ENCODE peak calls at places on chromosomes 5 and 9, in five cellular contexts. One of them, this sample, is unnamed. For H3K4me1, the result is how much of the 10 kb centered on the place peaks cover.

GRCh38 chr9:85987236-85987635 is 46.3 kb downstream of the NAA35 start:
- DNase-seq in H1: no peak
- DNase-seq in trophoblast cell: no peak
- DNase-seq in neuronal stem cell: no peak
- DNase-seq in H9: no peak
- DNase-seq in this sample: no peak

GRCh38 chr5:17089690-17090089 is 127.7 kb upstream of the BASP1 start:
- DNase-seq in neuronal stem cell: no peak
- DNase-seq in trophoblast cell: peak
- DNase-seq in H1: no peak
- DNase-seq in H9: no peak
- DNase-seq in this sample: no peak

GRCh38 chr5:3886521-3887461 is 291.2 kb downstream of the IRX1 start:
- DNase-seq in neuronal stem cell: no peak
- DNase-seq in trophoblast cell: no peak
- DNase-seq in H1: no peak
- DNase-seq in H9: no peak
- DNase-seq in this sample: no peak

GRCh38 chr5:122078116-122078865 is at the start of gene LOX:
- DNase-seq in neuronal stem cell: peak
- DNase-seq in H9: peak
- DNase-seq in H1: no peak
- DNase-seq in trophoblast cell: no peak
- DNase-seq in this sample: peak

GRCh38 chr5:111810087-111810486 is 53.1 kb upstream of the NREP start:
- DNase-seq in neuronal stem cell: no peak
- DNase-seq in H1: no peak
- DNase-seq in trophoblast cell: no peak
- DNase-seq in H9: no peak
- DNase-seq in this sample: no peak

GRCh38 chr5:115907177-115907576 is 55.1 kb upstream of the LVRN start:
- DNase-seq in trophoblast cell: no peak
- DNase-seq in neuronal stem cell: no peak
- DNase-seq in H1: no peak
- DNase-seq in H9: no peak
- DNase-seq in this sample: no peak

GRCh38 chr9:131732636-131733340 is 7.1 kb downstream of the RAPGEF1 start:
- DNase-seq in H1: no peak
- DNase-seq in H9: no peak
- DNase-seq in neuronal stem cell: no peak
- DNase-seq in trophoblast cell: no peak
- DNase-seq in this sample: no peak

GRCh38 chr5:89728750-89729149 is 680.8 kb downstream of the CETN3 start:
- DNase-seq in neuronal stem cell: no peak
- DNase-seq in H1: no peak
- DNase-seq in H9: no peak
- DNase-seq in trophoblast cell: no peak
- DNase-seq in this sample: no peak

GRCh38 chr5:79858097-79858723 is 132.9 kb downstream of the MTX3 start:
- DNase-seq in trophoblast cell: peak
- DNase-seq in H9: peak
- DNase-seq in neuronal stem cell: peak
- DNase-seq in H1: peak
- DNase-seq in this sample: peak

GRCh38 chr9:33881635-33882034 is 64.7 kb downstream of the UBE2R2 start:
- DNase-seq in H9: no peak
- DNase-seq in neuronal stem cell: no peak
- DNase-seq in H1: no peak
- DNase-seq in trophoblast cell: no peak
- DNase-seq in this sample: peak

GRCh38 chr5:53884844-53885243 is 324.4 kb downstream of the NDUFS4 start:
- DNase-seq in H1: no peak
- DNase-seq in H9: no peak
- DNase-seq in neuronal stem cell: no peak
- DNase-seq in trophoblast cell: no peak
- DNase-seq in this sample: no peak

GRCh38 chr5:37871023-37871815 is 31.4 kb upstream of the GDNF start:
- DNase-seq in H1: no peak
- DNase-seq in neuronal stem cell: no peak
- DNase-seq in H9: no peak
- DNase-seq in trophoblast cell: no peak
- DNase-seq in this sample: peak

GRCh38 chr5:10509593-10509992 is 54.3 kb upstream of the ANKRD33B start:
- DNase-seq in H9: no peak
- DNase-seq in trophoblast cell: no peak
- DNase-seq in H1: no peak
- DNase-seq in neuronal stem cell: no peak
- DNase-seq in this sample: no peak

GRCh38 chr5:129852747-129853352 is 51.4 kb upstream of the CHSY3 start:
- DNase-seq in trophoblast cell: peak
- DNase-seq in H9: peak
- DNase-seq in H1: peak
- DNase-seq in neuronal stem cell: peak
- DNase-seq in this sample: peak

GRCh38 chr5:147479949-147480348 is 29.9 kb downstream of the DPYSL3 start:
- DNase-seq in trophoblast cell: no peak
- DNase-seq in H9: peak
- DNase-seq in H1: no peak
- DNase-seq in neuronal stem cell: no peak
- DNase-seq in this sample: peak

GRCh38 chr9:122001491-122002201 is 91.5 kb downstream of the TTLL11 start:
- DNase-seq in neuronal stem cell: no peak
- DNase-seq in H9: no peak
- DNase-seq in trophoblast cell: no peak
- DNase-seq in H1: no peak
- DNase-seq in this sample: no peak

GRCh38 chr5:141692533-141692888 is 10.5 kb upstream of the ARAP3 start:
- DNase-seq in neuronal stem cell: no peak
- DNase-seq in H1: no peak
- DNase-seq in trophoblast cell: no peak
- DNase-seq in H9: no peak
- DNase-seq in this sample: no peak

GRCh38 chr9:131565369-131565768 is 20.0 kb downstream of the PRRT1B start:
- DNase-seq in H9: no peak
- DNase-seq in neuronal stem cell: no peak
- DNase-seq in H1: no peak
- DNase-seq in trophoblast cell: no peak
- DNase-seq in this sample: no peak

GRCh38 chr9:131099088-131099611 is 2.8 kb downstream of the AIF1L start:
- DNase-seq in trophoblast cell: peak
- DNase-seq in H9: no peak
- DNase-seq in neuronal stem cell: no peak
- DNase-seq in H1: no peak
- DNase-seq in this sample: no peak

GRCh38 chr9:34663296-34663590 is 786 bp upstream of the CCL27 start:
- DNase-seq in neuronal stem cell: no peak
- DNase-seq in H9: no peak
- DNase-seq in H1: no peak
- DNase-seq in trophoblast cell: no peak
- DNase-seq in this sample: no peak

DNA sequence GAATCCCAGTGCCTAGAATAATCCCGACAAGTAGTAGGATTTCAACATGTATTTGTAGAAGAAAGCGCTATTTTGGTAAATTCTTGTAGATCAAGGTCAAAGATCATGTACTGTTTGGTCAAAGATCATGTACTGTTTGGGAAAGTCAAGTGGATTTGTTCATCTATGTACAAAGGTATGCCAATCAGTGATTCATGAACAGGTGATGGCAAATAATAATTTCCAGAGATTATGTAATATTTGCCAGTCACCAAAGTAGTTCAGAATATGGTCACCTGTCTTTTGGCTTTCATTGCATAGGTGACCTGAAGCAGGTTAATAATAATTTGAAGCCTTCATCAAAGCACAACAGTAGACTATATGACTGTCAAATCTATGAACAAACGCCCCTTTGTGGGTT is 398.2 kb downstream of the EFNA5 start:
- DNase-seq in trophoblast cell: no peak
- DNase-seq in H1: no peak
- DNase-seq in neuronal stem cell: no peak
- DNase-seq in H9: no peak
- DNase-seq in this sample: no peak
- H2BK12ac ChIP-seq in trophoblast cell: no peak
- H2BK12ac ChIP-seq in H1: no peak
- H2BK12ac ChIP-seq in neuronal stem cell: no peak
- H2BK12ac ChIP-seq in H9: no peak
- H2BK12ac ChIP-seq in this sample: no peak

GRCh38 chr9:89314955-89315354 is 3.3 kb upstream of the SECISBP2 start:
- DNase-seq in H9: no peak
- DNase-seq in neuronal stem cell: no peak
- DNase-seq in trophoblast cell: no peak
- DNase-seq in H1: no peak
- DNase-seq in this sample: no peak
- H3K4me1 ChIP-seq in H9: under half
- H3K4me1 ChIP-seq in neuronal stem cell: under half
- H3K4me1 ChIP-seq in trophoblast cell: under half
- H3K4me1 ChIP-seq in H1: under half
- H3K4me1 ChIP-seq in this sample: under half

GRCh38 chr9:120764476-120764875 is 28.7 kb downstream of the FBXW2 start:
- DNase-seq in trophoblast cell: no peak
- DNase-seq in H1: no peak
- DNase-seq in H9: no peak
- DNase-seq in neuronal stem cell: no peak
- DNase-seq in this sample: no peak
- H3K4ac ChIP-seq in trophoblast cell: no peak
- H3K4ac ChIP-seq in H1: no peak
- H3K4ac ChIP-seq in H9: no peak
- H3K4ac ChIP-seq in neuronal stem cell: no peak
- H3K4ac ChIP-seq in this sample: no peak

GRCh38 chr5:14135621-14136020 is 7.5 kb upstream of the TRIO start:
- DNase-seq in H9: no peak
- DNase-seq in H1: no peak
- DNase-seq in neuronal stem cell: no peak
- DNase-seq in trophoblast cell: no peak
- DNase-seq in this sample: no peak

GRCh38 chr5:14134771-14135170 is 8.4 kb upstream of the TRIO start:
- DNase-seq in trophoblast cell: no peak
- DNase-seq in neuronal stem cell: no peak
- DNase-seq in H1: no peak
- DNase-seq in H9: no peak
- DNase-seq in this sample: no peak

GRCh38 chr5:14131855-14132503 is 11.2 kb upstream of the TRIO start:
- DNase-seq in trophoblast cell: no peak
- DNase-seq in neuronal stem cell: no peak
- DNase-seq in H9: no peak
- DNase-seq in H1: no peak
- DNase-seq in this sample: no peak

GRCh38 chr5:14133394-14133793 is 9.7 kb upstream of the TRIO start:
- DNase-seq in trophoblast cell: no peak
- DNase-seq in H9: no peak
- DNase-seq in neuronal stem cell: no peak
- DNase-seq in H1: no peak
- DNase-seq in this sample: no peak

DNA sequence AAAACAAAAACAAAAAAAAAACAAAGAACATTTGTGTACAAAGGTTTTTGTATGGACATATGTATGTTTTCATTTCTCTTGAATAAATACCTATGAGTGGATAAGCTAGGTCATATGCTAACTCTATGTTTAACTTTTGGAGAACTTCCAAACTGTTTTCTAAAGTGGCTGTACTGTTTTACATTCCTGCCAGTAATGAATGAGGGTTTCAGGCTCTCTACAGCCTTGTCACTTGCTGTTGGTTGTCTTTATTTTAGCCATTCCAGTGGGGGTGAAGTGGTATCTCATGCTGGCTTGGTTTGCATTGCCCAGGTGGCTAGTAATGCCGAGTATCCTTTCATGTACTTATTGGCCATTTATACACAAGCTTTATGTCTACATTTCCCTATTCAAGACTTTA is 9.1 kb upstream of the TRIO start:
- DNase-seq in H9: no peak
- DNase-seq in H1: no peak
- DNase-seq in neuronal stem cell: no peak
- DNase-seq in trophoblast cell: no peak
- DNase-seq in this sample: no peak
- H2BK12ac ChIP-seq in H9: no peak
- H2BK12ac ChIP-seq in H1: no peak
- H2BK12ac ChIP-seq in neuronal stem cell: no peak
- H2BK12ac ChIP-seq in trophoblast cell: no peak
- H2BK12ac ChIP-seq in this sample: no peak

DNA sequence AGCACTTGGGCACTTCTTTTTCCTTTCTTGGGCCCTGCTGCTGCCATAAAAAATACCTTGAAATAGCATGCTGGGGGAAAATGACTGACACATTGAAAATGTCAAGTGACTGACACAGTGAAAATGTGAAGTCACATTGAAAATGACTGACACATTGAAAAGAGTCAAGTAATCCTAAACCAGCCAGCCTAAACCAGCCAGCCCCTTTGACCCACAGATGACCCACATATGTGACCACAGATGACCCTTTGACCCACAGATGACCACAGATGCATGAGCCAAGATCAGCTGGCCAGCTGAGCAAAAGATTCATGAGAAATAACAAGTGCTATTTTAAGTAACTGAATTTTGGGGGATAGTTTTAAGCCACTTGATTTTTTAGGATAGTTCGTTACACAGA is 97.8 kb upstream of the SLC28A3 start:
- DNase-seq in neuronal stem cell: no peak
- DNase-seq in H9: no peak
- DNase-seq in H1: no peak
- DNase-seq in trophoblast cell: no peak
- DNase-seq in this sample: no peak
- H3K4me1 ChIP-seq in neuronal stem cell: under half
- H3K4me1 ChIP-seq in H9: under half
- H3K4me1 ChIP-seq in H1: under half
- H3K4me1 ChIP-seq in trophoblast cell: under half
- H3K4me1 ChIP-seq in this sample: under half

DNA sequence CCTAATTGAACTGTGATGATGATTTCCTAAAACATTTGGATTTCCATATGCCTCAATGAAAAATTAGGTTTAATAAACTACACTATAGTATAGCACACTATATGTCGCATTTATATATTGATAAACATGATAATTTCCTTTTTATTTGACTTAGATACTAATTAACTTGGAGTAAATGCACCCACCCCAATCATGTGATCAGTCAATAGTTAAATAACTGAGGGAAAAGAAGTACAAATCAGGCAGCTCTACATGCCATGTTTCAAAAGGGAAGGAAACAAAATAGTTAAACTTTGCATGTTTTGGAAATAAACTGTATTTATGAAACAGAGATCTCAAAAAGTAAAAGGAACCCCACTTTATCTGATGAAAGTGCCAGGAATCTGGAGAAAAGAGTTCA is 18.0 kb upstream of the GNE start:
- DNase-seq in neuronal stem cell: no peak
- DNase-seq in H9: no peak
- DNase-seq in trophoblast cell: no peak
- DNase-seq in H1: no peak
- DNase-seq in this sample: no peak
- H3K4ac ChIP-seq in neuronal stem cell: no peak
- H3K4ac ChIP-seq in H9: no peak
- H3K4ac ChIP-seq in trophoblast cell: no peak
- H3K4ac ChIP-seq in H1: no peak
- H3K4ac ChIP-seq in this sample: no peak